ENCODE peak calls at places on chromosomes 11 and 22, in ten cellular contexts. N is upper lobe of left lung, T is transverse colon, P is prostate gland, E is HL-60, H is stomach, Z is GM12878, G is Panc1, V is GM23338, O is endothelial cell of umbilical vein. C is an unnamed sample.

GRCh38 chr11:110077866-110078325 is 15.3 kb upstream of the ZC3H12C start:
- DNase-seq in N (no peak), T (no peak), P (no peak), E (no peak), H (no peak), Z (peak; percentile 86), G (no peak), V (peak; percentile 6), O (peak; percentile 68), C (no peak)

GRCh38 chr11:67376022-67376386 is 2.6 kb upstream of the CLCF1 start:
- DNase-seq in N (no peak), T (no peak), P (no peak), E (no peak), H (no peak), Z (no peak), G (no peak), V (no peak), O (no peak), C (no peak)

GRCh38 chr11:41351825-41352224 is 107.6 kb downstream of the LRRC4C start:
- DNase-seq in N (no peak), T (no peak), P (no peak), E (no peak), H (no peak), Z (no peak), G (no peak), V (no peak), O (no peak), C (no peak)

GRCh38 chr11:75174781-75175370 is 24.0 kb downstream of the SLCO2B1 start:
- DNase-seq in N (no peak), T (no peak), P (no peak), E (no peak), H (no peak), Z (no peak), G (no peak), V (no peak), O (no peak), C (no peak)

GRCh38 chr22:49551897-49552659 is 275.6 kb downstream of the BRD1 start:
- DNase-seq in N (no peak), T (no peak), P (no peak), E (no peak), H (no peak), Z (no peak), G (no peak), V (no peak), O (no peak), C (no peak)

GRCh38 chr11:69558519-69558941 is 77.1 kb downstream of the LINC01488 start:
- DNase-seq in N (no peak), T (no peak), P (no peak), E (no peak), H (no peak), Z (no peak), G (no peak), V (no peak), O (no peak), C (no peak)

GRCh38 chr11:73017024-73017751 is 124.9 kb downstream of the FCHSD2 start:
- DNase-seq in N (no peak), T (no peak), P (no peak), E (no peak), H (no peak), Z (no peak), G (no peak), V (no peak), O (no peak), C (no peak)

GRCh38 chr11:63768232-63769043 is at the start of gene ZFTA:
- DNase-seq in N (peak; percentile 93), T (peak; percentile 75), P (peak; percentile 39), E (no peak), H (peak; percentile 61), Z (no peak), G (no peak), V (peak; percentile 94), O (peak; percentile 41), C (no peak)

GRCh38 chr22:21984793-21985192 is 2.2 kb upstream of the TOP3B start:
- DNase-seq in N (no peak), T (no peak), P (no peak), E (no peak), H (no peak), Z (no peak), G (no peak), V (peak; percentile 86), O (peak; percentile 37), C (no peak)

GRCh38 chr11:131745405-131745804 is 375.0 kb downstream of the NTM start:
- DNase-seq in N (no peak), T (no peak), P (no peak), E (no peak), H (no peak), Z (no peak), G (no peak), V (no peak), O (peak; percentile 78), C (no peak)

GRCh38 chr11:296976-297665 is 2.2 kb downstream of the IFITM5 start:
- DNase-seq in N (peak; percentile 78), T (no peak), P (no peak), E (no peak), H (no peak), Z (no peak), G (no peak), V (no peak), O (no peak), C (no peak)

GRCh38 chr11:30564994-30565393 is 21.2 kb downstream of the MPPED2 start:
- DNase-seq in N (no peak), T (no peak), P (no peak), E (no peak), H (no peak), Z (no peak), G (no peak), V (no peak), O (no peak), C (no peak)

DNA sequence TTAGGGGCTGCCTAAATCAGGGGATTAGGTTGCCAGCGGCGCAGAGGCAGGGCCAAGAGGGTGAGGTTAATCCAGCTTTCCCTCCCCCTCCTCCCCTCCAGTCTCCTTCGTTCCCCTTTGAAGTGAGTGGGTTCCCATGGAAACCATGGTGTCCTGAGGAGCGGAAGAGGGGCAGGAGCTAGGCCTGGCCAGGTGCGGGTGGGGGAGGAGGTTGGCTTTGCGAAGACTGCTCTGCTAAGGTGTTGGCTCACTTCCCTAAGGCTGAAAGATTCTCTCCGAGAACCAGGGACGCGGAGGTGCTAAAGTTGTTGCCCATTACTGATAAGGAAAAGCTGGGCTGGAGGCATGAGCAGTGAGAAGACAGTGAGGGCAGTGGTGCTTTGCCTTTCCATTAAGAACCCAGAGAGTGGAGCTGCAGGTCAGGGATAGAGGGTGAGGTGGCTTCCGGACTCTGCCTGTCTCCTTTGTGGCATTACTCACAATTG is 124.6 kb downstream of the FEZ1 start:
- DNase-seq in N (no peak), T (no peak), P (no peak), E (no peak), H (no peak), Z (no peak), G (no peak), V (peak; percentile 98), O (no peak), C (no peak)
- TF ChIP-seq POLR2AphosphoS5 in N (no peak), T (no peak), P (no peak), E (no peak), H (no peak), Z (no peak), G (no peak), V (peak; percentile 45), O (no peak), C (no peak)

GRCh38 chr22:30290679-30291333 is 1.5 kb upstream of the CASTOR1 start:
- DNase-seq in N (no peak), T (peak; percentile 74), P (peak; percentile 93), E (no peak), H (peak; percentile 91), Z (no peak), G (no peak), V (peak; percentile 41), O (peak; percentile 95), C (peak; percentile 97)
- H3K4me3 ChIP-seq in N (no peak overlapping the region), T (no peak overlapping the region), P (no peak overlapping the region), E (no peak overlapping the region), H (no peak overlapping the region), Z (no peak overlapping the region), G (no peak overlapping the region), V (peak overlapping the region; percentile 75), O (no peak overlapping the region), C (peak overlapping the region; percentile 98)

DNA sequence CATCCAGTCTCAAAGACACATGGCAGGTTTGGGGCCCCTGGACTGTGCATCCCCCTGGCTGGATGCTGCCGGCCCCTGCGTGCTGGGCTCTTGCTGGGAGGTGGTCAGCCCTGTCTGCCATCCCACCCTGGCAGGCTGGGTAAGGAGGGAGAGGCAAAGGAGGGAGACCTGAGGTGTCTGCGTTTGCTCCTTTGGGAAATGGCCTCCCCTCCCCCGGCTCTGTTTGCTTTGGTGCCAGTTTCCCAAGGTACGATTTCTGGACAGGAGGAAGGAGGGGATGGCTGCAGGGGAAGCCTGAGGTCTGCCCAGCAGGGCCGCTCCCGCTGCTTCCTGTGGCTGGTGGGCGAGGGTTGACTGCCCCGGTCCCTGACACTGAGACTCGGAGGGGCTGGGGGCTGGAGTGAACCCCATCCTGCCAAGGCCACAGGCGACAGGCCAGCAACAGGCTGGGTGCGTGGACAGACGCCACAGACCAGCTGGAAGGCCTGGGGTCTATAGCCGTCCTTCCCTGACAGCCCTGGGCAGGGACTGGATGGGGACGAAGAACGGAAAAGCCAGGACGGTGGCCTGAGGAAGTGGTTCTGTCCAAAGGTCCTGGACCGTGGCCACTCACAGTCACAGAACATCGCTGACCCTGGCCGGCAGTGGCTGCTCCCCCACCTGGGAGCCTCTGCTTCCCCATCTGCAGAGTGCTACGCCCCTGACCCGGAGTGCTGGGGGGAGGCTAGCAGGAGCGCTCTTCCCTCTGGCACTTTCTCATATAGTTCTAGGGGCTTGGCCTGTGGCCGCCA is 38.0 kb downstream of the OSBPL5 start:
- DNase-seq in N (peak; percentile 66), T (no peak), P (no peak), E (no peak), H (no peak), Z (no peak), G (no peak), V (no peak), O (no peak), C (no peak)
- TF ChIP-seq POLR2AphosphoS5 in N (no peak), T (no peak), P (no peak), E (peak; percentile 21), H (no peak), Z (no peak), G (no peak), V (no peak), O (no peak), C (no peak)

GRCh38 chr11:3155216-3155615 is 9.9 kb downstream of the OSBPL5 start:
- DNase-seq in N (no peak), T (no peak), P (no peak), E (no peak), H (no peak), Z (no peak), G (no peak), V (no peak), O (no peak), C (no peak)

GRCh38 chr11:3154001-3154599 is 11.0 kb downstream of the OSBPL5 start:
- DNase-seq in N (peak; percentile 73), T (no peak), P (no peak), E (peak; percentile 82), H (no peak), Z (no peak), G (no peak), V (no peak), O (no peak), C (no peak)

GRCh38 chr11:3153291-3153861 is 11.7 kb downstream of the OSBPL5 start:
- DNase-seq in N (peak; percentile 86), T (peak; percentile 53), P (no peak), E (no peak), H (no peak), Z (no peak), G (no peak), V (no peak), O (no peak), C (no peak)

GRCh38 chr11:3150726-3151125 is 14.4 kb downstream of the OSBPL5 start:
- DNase-seq in N (peak; percentile 52), T (no peak), P (no peak), E (no peak), H (no peak), Z (no peak), G (no peak), V (no peak), O (no peak), C (no peak)

GRCh38 chr11:3152471-3153110 is 12.5 kb downstream of the OSBPL5 start:
- DNase-seq in N (peak; percentile 49), T (no peak), P (no peak), E (no peak), H (no peak), Z (no peak), G (no peak), V (no peak), O (no peak), C (no peak)
- H3K4me3 ChIP-seq in N (no peak overlapping the region), T (no peak overlapping the region), P (no peak overlapping the region), E (no peak overlapping the region), H (no peak overlapping the region), Z (no peak overlapping the region), G (no peak overlapping the region), V (no peak overlapping the region), O (no peak overlapping the region), C (no peak overlapping the region)

C was measured in esophagus muscularis mucosa.